ENCODE peak calls at places on chromosomes 3 and 15, in six cellular contexts. R is A549, W is OCI-LY7, C is heart left ventricle, D is esophagus squamous epithelium, X is keratinocyte. E is an unnamed sample.

GRCh38 chr15:99976811-99977271 is 243.6 kb upstream of the LYSMD4 start:
- DNase-seq in R (no peak), W (no peak), C (no peak), D (no peak), X (no peak), E (no peak)

GRCh38 chr3:53183514-53183913 is 22.5 kb downstream of the PRKCD start:
- DNase-seq in R (no peak), W (no peak), C (no peak), D (no peak), X (no peak), E (no peak)

GRCh38 chr3:24365168-24365567 is 129.5 kb downstream of the THRB start:
- DNase-seq in R (peak), W (no peak), C (no peak), D (no peak), X (peak), E (no peak)

GRCh38 chr3:77726509-77726908 is 686.6 kb downstream of the ROBO2 start:
- DNase-seq in R (no peak), W (no peak), C (no peak), D (no peak), X (no peak), E (no peak)

GRCh38 chr3:195197764-195198423 is 73.1 kb downstream of the XXYLT1 start:
- DNase-seq in R (peak), W (no peak), C (no peak), D (no peak), X (peak), E (no peak)

GRCh38 chr3:100106531-100107155 is 7.7 kb downstream of the FILIP1L start:
- DNase-seq in R (no peak), W (peak), C (no peak), D (no peak), X (peak), E (no peak)

GRCh38 chr3:136733317-136733833 is 18.8 kb downstream of the STAG1 start:
- DNase-seq in R (no peak), W (no peak), C (no peak), D (no peak), X (no peak), E (no peak)

GRCh38 chr3:84724877-84725276 is 233.9 kb upstream of the CADM2 start:
- DNase-seq in R (peak), W (no peak), C (no peak), D (no peak), X (no peak), E (no peak)

GRCh38 chr15:40600956-40601355 is 6.9 kb downstream of the KNL1 start:
- DNase-seq in R (no peak), W (no peak), C (no peak), D (no peak), X (no peak), E (no peak)

GRCh38 chr15:40075298-40076044 is 33.2 kb downstream of the BMF start:
- DNase-seq in R (no peak), W (no peak), C (no peak), D (no peak), X (no peak), E (no peak)

GRCh38 chr3:138673641-138674040 is 65.1 kb downstream of the FAIM start:
- DNase-seq in R (no peak), W (no peak), C (no peak), D (no peak), X (no peak), E (no peak)

GRCh38 chr3:195591852-195592251 is 8.1 kb upstream of the APOD start:
- DNase-seq in R (no peak), W (no peak), C (no peak), D (no peak), X (no peak), E (no peak)

GRCh38 chr3:148551767-148552260 is 145.9 kb upstream of the AGTR1 start:
- DNase-seq in R (no peak), W (no peak), C (no peak), D (no peak), X (no peak), E (no peak)

GRCh38 chr3:188890572-188891270 is 281.1 kb upstream of the TPRG1 start:
- DNase-seq in R (no peak), W (no peak), C (no peak), D (no peak), X (no peak), E (no peak)

GRCh38 chr15:78065973-78066946 is 11.3 kb downstream of the TBC1D2B start:
- DNase-seq in R (no peak), W (peak), C (no peak), D (no peak), X (no peak), E (no peak)

GRCh38 chr3:47932431-47932830 is 83.8 kb downstream of the MAP4 start:
- DNase-seq in R (no peak), W (no peak), C (no peak), D (no peak), X (no peak), E (no peak)

GRCh38 chr3:101020616-101021015 is 27.4 kb upstream of the ABI3BP start:
- DNase-seq in R (no peak), W (no peak), C (no peak), D (no peak), X (no peak), E (no peak)

GRCh38 chr15:80456517-80457497 is 52.6 kb downstream of the ARNT2 start:
- DNase-seq in R (no peak), W (no peak), C (no peak), D (no peak), X (no peak), E (no peak)

GRCh38 chr15:31091531-31091930 is 10.0 kb downstream of the TRPM1 start:
- DNase-seq in R (no peak), W (no peak), C (no peak), D (no peak), X (no peak), E (no peak)

GRCh38 chr3:29408676-29409075 is 127.8 kb downstream of the RBMS3 start:
- DNase-seq in R (no peak), W (no peak), C (no peak), D (no peak), X (no peak), E (no peak)

GRCh38 chr3:145767909-145768308 is 393.1 kb downstream of the PLOD2 start:
- DNase-seq in R (no peak), W (peak), C (no peak), D (no peak), X (no peak), E (no peak)

GRCh38 chr3:177811111-177811510 is 613.8 kb upstream of the TBL1XR1 start:
- DNase-seq in R (no peak), W (no peak), C (no peak), D (no peak), X (no peak), E (no peak)

GRCh38 chr15:70091649-70092461 is 5.9 kb downstream of the TLE3 start:
- DNase-seq in R (no peak), W (no peak), C (peak), D (no peak), X (peak), E (no peak)

GRCh38 chr3:38151667-38152265 is 13.3 kb downstream of the MYD88 start:
- DNase-seq in R (no peak), W (no peak), C (no peak), D (no peak), X (peak), E (no peak)

GRCh38 chr3:46395210-46395661 is 11.6 kb downstream of the CCR5AS start:
- DNase-seq in R (no peak), W (no peak), C (no peak), D (no peak), X (no peak), E (no peak)

GRCh38 chr15:39130556-39131379 is 450.1 kb upstream of the THBS1 start:
- DNase-seq in R (no peak), W (no peak), C (no peak), D (no peak), X (no peak), E (no peak)

GRCh38 chr3:112437146-112438022 is 61.9 kb downstream of the BTLA start:
- DNase-seq in R (no peak), W (peak), C (no peak), D (no peak), X (no peak), E (no peak)

GRCh38 chr15:88648357-88649214 is 9.8 kb downstream of the ISG20 start:
- DNase-seq in R (no peak), W (no peak), C (no peak), D (no peak), X (no peak), E (no peak)

GRCh38 chr15:89809093-89809786 is 5.4 kb downstream of the ANPEP start:
- DNase-seq in R (no peak), W (no peak), C (no peak), D (no peak), X (no peak), E (no peak)
- H3K27ac ChIP-seq in R (no peak), W (no peak), C (no peak), D (no peak), X (no peak), E (peak)

GRCh38 chr3:99012051-99012450 is 110.6 kb upstream of the DCBLD2 start:
- DNase-seq in R (no peak), W (peak), C (no peak), D (no peak), X (no peak), E (no peak)

GRCh38 chr3:99013077-99013476 is 111.6 kb upstream of the DCBLD2 start:
- DNase-seq in R (no peak), W (peak), C (no peak), D (no peak), X (no peak), E (no peak)

GRCh38 chr3:99021466-99021865 is 120.0 kb upstream of the DCBLD2 start:
- DNase-seq in R (no peak), W (no peak), C (no peak), D (no peak), X (no peak), E (no peak)

GRCh38 chr3:99013794-99014315 is 112.4 kb upstream of the DCBLD2 start:
- DNase-seq in R (no peak), W (no peak), C (no peak), D (no peak), X (no peak), E (no peak)

DNA sequence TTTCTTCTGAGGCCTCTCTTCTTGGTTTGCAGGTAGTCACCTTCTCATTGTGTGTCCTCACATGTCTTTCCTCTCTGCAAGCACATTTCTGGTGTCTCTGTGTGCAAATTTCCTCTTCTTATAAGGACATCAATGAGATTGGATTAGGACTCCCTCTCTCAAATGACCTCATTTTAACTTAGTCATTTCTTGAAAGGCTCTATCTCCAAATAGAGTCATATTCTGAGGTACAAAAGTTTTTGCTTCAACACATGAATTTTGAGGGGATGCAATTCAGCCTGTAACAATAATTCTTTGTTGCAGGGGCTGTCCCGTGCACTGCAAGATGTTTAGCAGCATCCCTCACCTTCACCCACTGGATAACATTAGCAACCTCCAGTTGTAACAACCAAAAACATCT is 115.0 kb upstream of the DCBLD2 start:
- DNase-seq in R (no peak), W (no peak), C (no peak), D (no peak), X (no peak), E (no peak)
- H3K4me3 ChIP-seq in R (no peak), W (no peak), C (no peak), D (no peak), X (no peak), E (no peak)

GRCh38 chr3:65925254-65925954 is 113.3 kb downstream of the MAGI1 start:
- DNase-seq in R (no peak), W (no peak), C (no peak), D (no peak), X (no peak), E (no peak)
- TF ChIP-seq CTCF in R (no peak), W (no peak), C (no peak), D (no peak), X (no peak), E (no peak)

GRCh38 chr3:70176224-70176623 is 136.2 kb downstream of the MDFIC2 start:
- DNase-seq in R (no peak), W (no peak), C (no peak), D (no peak), X (no peak), E (no peak)
- H3K27ac ChIP-seq in R (no peak), W (no peak), C (no peak), D (no peak), X (no peak), E (no peak)

DNA sequence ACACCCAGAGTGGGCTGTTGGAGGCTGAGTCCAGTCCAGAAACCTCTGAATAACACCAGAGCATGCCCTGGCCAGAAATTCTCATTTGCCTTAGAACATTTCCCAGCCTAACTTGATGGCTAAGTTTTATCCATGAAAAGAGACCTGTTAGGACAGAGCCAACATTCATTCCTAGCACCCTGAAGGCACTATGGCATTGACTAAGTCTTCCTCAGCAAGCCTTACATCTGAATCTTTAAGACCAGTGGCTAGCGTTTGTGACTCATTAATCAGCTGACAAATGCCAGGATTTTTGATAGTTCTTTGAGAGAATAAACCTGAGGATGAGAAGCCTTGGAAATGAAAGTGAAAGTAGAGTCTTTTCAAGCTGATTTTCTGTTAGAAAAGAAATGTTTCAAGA is 1087.1 kb upstream of the ALCAM start:
- DNase-seq in R (no peak), W (no peak), C (no peak), D (no peak), X (peak), E (no peak)
- H3K4me3 ChIP-seq in R (peak), W (no peak), C (peak), D (no peak), X (no peak), E (peak)

GRCh38 chr3:8220291-8220690 is 281.3 kb upstream of the LMCD1 start:
- DNase-seq in R (no peak), W (no peak), C (no peak), D (no peak), X (no peak), E (no peak)

DNA sequence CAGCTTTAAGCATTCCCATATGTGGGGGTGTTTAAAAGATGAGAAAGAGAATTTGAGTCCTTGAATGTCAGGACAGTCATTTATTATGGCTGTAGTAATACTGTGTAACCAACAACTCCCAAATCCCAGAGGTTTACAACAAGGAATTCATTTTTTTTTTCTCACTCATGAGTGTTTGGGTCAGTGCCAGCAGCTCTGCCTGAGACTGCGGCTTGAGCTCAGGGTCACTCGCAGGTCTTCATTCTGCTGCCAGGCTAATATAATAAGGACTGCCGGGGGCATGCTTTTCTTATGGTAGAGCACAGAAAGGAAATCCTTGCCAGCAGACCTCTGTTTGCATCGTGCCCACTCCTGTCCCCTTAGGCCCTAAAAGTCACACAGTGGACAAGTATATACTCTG is 277.9 kb upstream of the LMCD1 start:
- DNase-seq in R (no peak), W (no peak), C (no peak), D (no peak), X (no peak), E (no peak)
- TF ChIP-seq CTCF in R (no peak), W (no peak), C (no peak), D (no peak), X (no peak), E (no peak)